ENCODE peak calls at places on chromosomes 5 and 9, in seven cellular contexts. Q is left ventricle myocardium superior, H is HEK293T, L is skeletal muscle cell, B is GM10248, I is mammary epithelial cell, E is lower leg skin. K is an unnamed sample.

GRCh38 chr5:5800801-5801761 is 378.6 kb downstream of the ICE1 start:
- DNase-seq in E (no peak), Q (peak), B (no peak), L (no peak), H (no peak), I (no peak), K (no peak)

GRCh38 chr5:7250609-7251008 is 145.3 kb upstream of the ADCY2 start:
- DNase-seq in H (no peak), Q (no peak), L (no peak), B (no peak), I (no peak), E (no peak), K (no peak)

GRCh38 chr5:140261403-140262171 is 41.3 kb downstream of the PFDN1 start:
- DNase-seq in B (peak), Q (peak), H (peak), I (peak), E (no peak), L (peak), K (peak)

GRCh38 chr5:84724683-84725082 is 340.0 kb upstream of the EDIL3 start:
- DNase-seq in I (peak), Q (no peak), H (no peak), E (no peak), L (peak), B (no peak), K (peak)

GRCh38 chr5:58060971-58061370 is 398.9 kb downstream of the PLK2 start:
- DNase-seq in L (peak), I (no peak), B (no peak), H (no peak), Q (no peak), E (no peak), K (no peak)

GRCh38 chr5:166088389-166089039 is 2202.9 kb upstream of the WWC1 start:
- DNase-seq in H (no peak), Q (no peak), I (no peak), L (no peak), E (no peak), B (no peak), K (no peak)

GRCh38 chr9:109925810-109926209 is 145.8 kb downstream of the PALM2AKAP2 start:
- DNase-seq in I (no peak), L (no peak), Q (no peak), B (no peak), E (no peak), H (no peak), K (no peak)

GRCh38 chr5:135269828-135270545 is 129.0 kb downstream of the MACROH2A1 start:
- DNase-seq in L (peak), E (no peak), H (peak), B (no peak), I (no peak), Q (no peak), K (peak)

GRCh38 chr5:35470866-35471265 is 146.8 kb upstream of the SPEF2 start:
- DNase-seq in E (no peak), Q (no peak), H (no peak), B (no peak), I (no peak), L (no peak), K (no peak)

GRCh38 chr5:126809932-126810331 is 33.0 kb downstream of the LMNB1 start:
- DNase-seq in Q (no peak), E (no peak), I (no peak), B (no peak), L (no peak), H (no peak), K (no peak)

GRCh38 chr9:83965350-83966208 is 14.4 kb downstream of the HNRNPK start:
- DNase-seq in B (no peak), E (peak), Q (no peak), I (no peak), H (no peak), L (no peak), K (no peak)

GRCh38 chr9:88741335-88741734 is 206.4 kb downstream of the NXNL2 start:
- DNase-seq in E (no peak), L (no peak), I (no peak), H (peak), B (no peak), Q (no peak), K (no peak)

GRCh38 chr9:107228648-107229047 is 54.4 kb upstream of the RAD23B start:
- DNase-seq in Q (no peak), H (no peak), L (no peak), B (no peak), I (no peak), E (no peak), K (no peak)

K was measured in astrocyte of the cerebellum.